ENCODE peak calls at places on chromosome 21, in seven cellular contexts. Y, D, G, J, E, A and B are unnamed samples. For H3K4me1, the result is how much of the 10 kb centered on the place peaks cover.

GRCh38 chr21:44391345-44392091 is 38.1 kb downstream of the TRPM2 start:
- DNase-seq in A (no peak), E (no peak), Y (no peak), G (no peak), D (no peak), J (no peak), B (no peak)

GRCh38 chr21:35375115-35375514 is 326.0 kb upstream of the RUNX1 start:
- DNase-seq in E (no peak), A (no peak), D (peak), J (no peak), Y (no peak), G (peak), B (peak)

GRCh38 chr21:31526040-31526439 is 133.5 kb upstream of the SOD1 start:
- DNase-seq in G (no peak), A (peak), E (peak), D (no peak), Y (no peak), J (no peak), B (no peak)

GRCh38 chr21:38243732-38244406 is 12.9 kb upstream of the KCNJ15 start:
- DNase-seq in A (no peak), G (no peak), E (no peak), Y (no peak), D (no peak), J (no peak), B (no peak)

GRCh38 chr21:18041012-18041411 is 203.6 kb upstream of the CHODL start:
- DNase-seq in E (peak), Y (no peak), G (peak), D (no peak), J (no peak), A (peak), B (peak)

GRCh38 chr21:26123012-26123411 is 47.6 kb downstream of the APP start:
- DNase-seq in E (no peak), A (no peak), D (peak), J (no peak), G (no peak), Y (no peak), B (peak)

GRCh38 chr21:32806810-32807386 is 35.3 kb upstream of the PAXBP1 start:
- DNase-seq in Y (no peak), E (no peak), J (no peak), G (no peak), A (no peak), D (peak), B (no peak)

GRCh38 chr21:31337991-31338891 is 5.8 kb downstream of the TIAM1 start:
- DNase-seq in A (no peak), Y (no peak), D (no peak), E (no peak), J (no peak), G (peak), B (peak)

GRCh38 chr21:44982558-44983244 is 42.9 kb downstream of the SLX9 start:
- DNase-seq in Y (no peak), E (peak), D (peak), G (peak), J (no peak), A (no peak), B (peak)

GRCh38 chr21:41837756-41838297 is 41.3 kb downstream of the PRDM15 start:
- DNase-seq in E (no peak), D (no peak), A (no peak), J (no peak), Y (no peak), G (no peak), B (no peak)

GRCh38 chr21:41834926-41835663 is 44.0 kb downstream of the PRDM15 start:
- DNase-seq in E (no peak), D (no peak), G (no peak), J (no peak), A (no peak), Y (no peak), B (no peak)

GRCh38 chr21:41835711-41836154 is 43.4 kb downstream of the PRDM15 start:
- DNase-seq in G (no peak), D (no peak), J (no peak), E (no peak), A (no peak), Y (no peak), B (no peak)

GRCh38 chr21:41834252-41834925 is 44.8 kb downstream of the PRDM15 start:
- DNase-seq in G (no peak), J (no peak), D (no peak), A (no peak), Y (no peak), E (no peak), B (no peak)

DNA sequence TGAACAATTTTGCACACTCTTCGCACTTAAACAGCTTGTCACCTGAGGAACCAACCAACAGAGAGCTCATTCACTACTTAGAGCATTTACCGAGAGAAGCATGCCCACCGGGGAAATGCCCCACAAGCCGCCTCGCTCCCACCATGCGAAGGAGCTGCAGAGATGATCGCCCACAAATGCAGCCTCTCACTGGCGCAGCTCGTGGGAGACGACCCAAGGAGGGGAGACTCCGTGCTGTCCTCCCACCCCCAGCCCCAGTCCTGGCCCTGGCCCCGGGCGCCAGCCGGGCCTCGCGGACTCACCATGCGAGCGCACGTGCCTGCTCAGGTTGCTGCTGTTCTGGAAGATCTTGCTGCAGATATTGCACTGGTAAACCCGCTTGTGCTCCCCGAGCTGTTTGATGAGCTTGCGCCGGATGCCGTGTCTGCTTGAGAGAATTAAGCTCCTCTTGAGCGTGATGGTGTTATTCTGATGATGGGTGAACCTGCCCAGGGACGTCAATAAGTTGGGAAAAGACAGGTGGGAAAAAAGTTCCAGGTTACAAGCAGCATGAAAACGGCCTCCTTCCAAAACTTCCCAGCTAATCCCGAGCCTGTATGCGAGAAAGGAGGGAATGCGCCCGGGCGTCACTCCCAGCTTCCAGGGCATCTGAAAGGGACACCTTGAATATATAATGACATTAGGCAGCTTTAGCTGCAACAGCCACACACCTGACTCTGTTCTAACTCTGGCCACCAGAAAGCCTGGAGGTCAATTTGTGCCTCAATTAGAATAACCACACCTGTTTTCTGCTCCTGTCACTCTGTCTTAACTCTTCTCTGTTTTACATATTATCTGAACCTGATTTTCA is 42.8 kb downstream of the PRDM15 start:
- DNase-seq in Y (no peak), D (no peak), J (no peak), G (no peak), E (no peak), A (no peak), B (no peak)
- H3K4me1 ChIP-seq in Y (under half), D (under half), J (under half), G (under half), E (under half), A (under half), B (under half)

DNA sequence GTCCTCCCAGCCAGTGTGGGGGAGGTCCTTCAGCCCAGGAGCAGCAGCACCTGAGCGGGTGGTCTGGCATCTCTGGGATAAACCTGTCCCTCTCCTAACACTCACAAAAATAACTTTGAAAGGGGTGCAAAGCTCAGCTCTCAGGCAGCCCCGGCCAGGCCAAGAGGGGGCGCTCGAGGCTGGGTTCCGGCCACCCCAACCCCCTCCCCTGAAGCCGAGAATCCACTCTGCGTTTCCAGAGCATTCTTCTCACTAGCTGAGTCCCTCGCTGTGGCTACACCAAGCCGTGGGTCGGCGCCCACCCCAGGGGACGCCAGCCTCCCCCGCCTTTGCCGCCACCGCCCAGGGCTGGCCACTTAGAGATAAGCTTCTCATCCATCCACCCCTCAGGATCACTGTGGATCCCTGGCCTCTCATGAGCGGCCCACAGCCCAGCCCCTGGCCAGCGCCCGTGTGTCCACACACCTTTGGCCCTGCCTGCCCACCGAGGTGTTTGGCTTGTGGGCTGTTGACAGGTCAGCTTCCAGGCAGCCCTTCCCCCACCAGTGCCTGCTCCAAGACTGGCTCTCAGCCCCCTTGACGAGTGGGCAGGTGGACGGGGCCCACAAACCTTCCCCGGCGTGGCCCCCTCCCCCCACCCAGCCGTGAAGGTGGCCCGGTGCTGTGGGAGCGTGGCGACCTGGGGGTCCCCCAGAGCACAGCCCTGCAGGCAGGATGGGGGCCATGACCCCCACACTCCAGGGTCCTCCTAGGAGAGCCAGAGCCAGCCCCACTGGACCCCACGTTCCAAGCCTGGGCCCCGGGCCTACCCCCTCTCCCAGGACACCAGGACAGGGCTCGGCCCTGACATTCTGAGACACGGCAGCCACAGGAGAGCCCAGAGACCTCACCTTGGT is 1.9 kb downstream of the FTCD start:
- DNase-seq in J (peak), E (peak), D (no peak), G (no peak), A (peak), Y (peak), B (peak)
- H2BK120ac ChIP-seq in J (no peak), E (peak), D (peak), G (peak), A (no peak), Y (peak), B (peak)

GRCh38 chr21:43354666-43355065 is 72.3 kb downstream of the SIK1 start:
- DNase-seq in Y (no peak), J (no peak), D (no peak), G (no peak), A (no peak), E (no peak), B (no peak)

GRCh38 chr21:43352568-43353281 is 74.2 kb downstream of the SIK1 start:
- DNase-seq in A (no peak), D (no peak), Y (no peak), G (peak), J (no peak), E (peak), B (no peak)

GRCh38 chr21:43355196-43355924 is 71.6 kb downstream of the SIK1 start:
- DNase-seq in D (no peak), E (no peak), Y (no peak), G (no peak), J (no peak), A (no peak), B (no peak)

GRCh38 chr21:43353282-43354010 is 73.5 kb downstream of the SIK1 start:
- DNase-seq in Y (no peak), E (no peak), J (no peak), G (no peak), A (no peak), D (no peak), B (no peak)

GRCh38 chr21:43354016-43354420 is 72.9 kb downstream of the SIK1 start:
- DNase-seq in D (no peak), A (no peak), E (no peak), Y (no peak), J (no peak), G (no peak), B (no peak)
- H2BK5ac ChIP-seq in D (no peak), A (no peak), E (no peak), Y (peak), J (no peak), G (no peak), B (no peak)

GRCh38 chr21:42421018-42421793 is 17.5 kb downstream of the UBASH3A start:
- DNase-seq in A (no peak), J (no peak), E (no peak), D (no peak), Y (no peak), G (no peak), B (no peak)
- H3K4me1 ChIP-seq in A (under half), J (under half), E (under half), D (under half), Y (under half), G (under half), B (under half)

DNA sequence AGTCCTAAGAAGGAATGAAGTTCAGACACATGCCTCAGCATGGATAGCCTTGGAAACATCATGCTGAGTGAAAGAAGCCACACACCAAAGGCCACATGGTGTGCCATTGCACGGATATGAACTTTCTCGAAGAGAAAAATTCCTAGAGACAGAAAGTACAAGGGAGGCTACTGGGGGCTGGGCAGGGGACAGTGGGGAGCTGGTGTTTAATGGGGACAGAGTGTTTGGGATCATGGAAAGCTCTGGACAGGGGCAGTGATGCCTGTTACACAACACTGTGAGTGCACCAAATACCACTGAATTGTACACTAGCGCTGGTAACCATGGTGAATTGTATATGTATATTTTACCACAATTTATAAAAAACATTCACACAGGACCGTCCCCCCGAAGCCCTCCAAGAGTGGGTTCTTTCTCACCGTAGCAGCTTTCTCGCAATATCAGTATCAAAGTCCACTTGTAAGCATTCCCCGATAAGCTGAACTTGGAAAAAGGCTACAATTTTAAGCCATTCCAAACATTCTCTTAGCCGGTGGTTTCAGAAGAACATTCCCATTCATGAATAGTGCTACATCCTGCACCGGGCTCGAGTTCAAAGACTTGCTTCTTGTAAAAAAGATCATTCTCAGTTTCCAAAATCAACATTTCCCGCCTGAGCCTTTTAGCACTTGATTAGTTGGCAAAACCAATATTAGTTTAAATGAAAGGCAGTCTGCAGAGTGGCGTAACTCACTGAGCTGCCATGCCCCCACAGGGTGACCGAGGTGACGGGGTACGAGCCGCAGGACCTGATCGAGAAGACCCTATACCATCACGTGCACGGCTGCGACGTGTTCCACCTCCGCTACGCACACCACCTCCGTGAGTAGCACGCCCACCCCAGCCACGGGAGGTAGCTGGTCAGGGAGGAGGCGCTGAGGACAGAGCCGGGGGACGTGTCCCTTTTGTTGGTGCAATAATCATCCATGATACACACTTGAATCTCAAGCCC is 31.7 kb downstream of the SIM2 start:
- DNase-seq in G (peak), Y (no peak), E (no peak), A (no peak), J (no peak), D (no peak), B (no peak)
- H2BK120ac ChIP-seq in G (no peak), Y (no peak), E (no peak), A (no peak), J (no peak), D (no peak), B (no peak)

DNA sequence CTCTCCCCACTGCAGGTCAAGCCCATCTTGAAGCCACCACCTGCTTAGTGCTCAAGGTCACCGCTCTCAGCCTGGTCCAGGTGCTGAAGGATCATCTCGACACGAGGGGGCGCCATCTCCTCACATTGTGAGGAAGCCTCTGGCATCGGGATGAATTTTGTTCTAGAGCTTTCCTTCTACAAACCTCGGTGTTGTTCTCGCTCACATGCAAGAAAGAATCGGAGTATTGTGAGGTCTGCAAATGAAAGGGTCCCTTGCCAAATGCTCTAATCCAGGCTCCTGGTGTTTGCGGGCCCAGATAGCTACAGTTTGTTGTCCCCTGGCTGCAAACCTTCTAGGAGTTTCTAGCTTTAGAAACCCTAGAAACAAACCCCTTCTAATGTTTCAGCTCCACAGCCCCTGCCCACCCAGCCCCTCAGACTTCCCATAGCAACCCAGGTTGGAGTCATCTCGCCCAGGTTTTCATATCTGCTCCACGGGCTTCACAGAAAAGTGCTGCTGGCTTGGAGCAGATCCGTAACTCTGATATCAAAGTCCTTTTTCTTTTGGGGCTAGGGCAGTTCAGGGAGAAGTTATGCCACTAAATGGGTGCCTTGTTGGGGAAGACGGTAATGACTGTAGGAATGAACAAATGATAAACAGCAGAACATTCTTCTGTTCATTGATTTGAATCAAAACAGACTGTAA is 8.6 kb upstream of the ATP5PO start:
- DNase-seq in E (peak), G (peak), Y (peak), J (peak), A (peak), D (peak), B (peak)
- H2BK5ac ChIP-seq in E (no peak), G (no peak), Y (no peak), J (no peak), A (no peak), D (no peak), B (no peak)

DNA sequence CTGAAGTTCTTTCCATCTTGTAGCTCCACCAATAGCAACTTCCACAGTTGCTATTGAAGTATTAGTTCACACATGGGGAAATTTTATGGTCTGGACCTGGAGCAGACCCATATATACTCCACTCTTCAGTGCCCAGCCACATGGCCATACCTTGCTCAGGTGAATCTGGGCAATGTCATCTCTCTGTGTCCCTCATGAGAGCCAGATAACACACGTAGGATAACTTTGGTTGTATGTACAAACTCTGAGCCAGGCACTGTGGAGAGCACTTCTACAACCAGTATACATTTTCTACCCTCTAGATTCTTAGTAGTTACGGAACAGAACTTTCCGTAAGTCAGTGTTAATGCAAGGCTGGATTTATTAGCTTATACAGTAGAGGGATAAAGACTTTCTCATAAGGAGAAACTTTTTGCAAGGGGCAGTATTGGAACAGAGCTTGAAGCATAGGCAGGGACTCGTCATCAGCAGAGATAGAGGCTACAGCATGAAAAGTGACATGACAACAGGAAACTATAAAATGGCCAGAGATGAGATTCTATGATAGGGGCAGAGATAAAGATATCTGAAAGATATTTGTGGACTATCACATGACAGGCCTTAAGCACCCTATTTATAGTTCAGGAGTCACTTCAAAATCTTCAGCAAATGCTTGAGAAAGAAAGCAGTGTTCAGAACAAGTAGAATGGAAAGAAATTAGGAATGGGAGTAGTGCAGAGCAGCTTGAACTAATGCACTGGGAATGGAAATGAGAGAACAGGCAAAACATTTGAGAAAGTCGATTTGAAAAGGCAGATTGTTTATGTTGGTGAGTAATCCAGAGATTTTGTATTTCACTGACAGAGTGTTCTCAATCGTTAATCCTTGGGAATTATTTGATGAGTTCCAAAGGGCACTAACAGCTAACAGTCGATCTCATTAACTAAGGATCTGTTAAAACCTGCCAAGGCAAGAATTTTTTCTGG is 481.8 kb downstream of the USP25 start:
- DNase-seq in E (no peak), G (no peak), A (no peak), D (peak), J (no peak), Y (no peak), B (peak)
- H3K4me1 ChIP-seq in E (under half), G (under half), A (under half), D (under half), J (under half), Y (under half), B (under half)

GRCh38 chr21:41961753-41962152 is 7.9 kb upstream of the C2CD2 start:
- DNase-seq in D (no peak), G (no peak), E (no peak), Y (no peak), A (no peak), J (no peak), B (no peak)
- H2BK120ac ChIP-seq in D (peak), G (no peak), E (no peak), Y (no peak), A (no peak), J (no peak), B (no peak)